ENCODE peak calls at places on chromosomes 5 and 9, in four cellular contexts. M, R, X and T are unnamed samples.

GRCh38 chr9:136808075-136808780 is 480 bp downstream of the RABL6 start:
- DNase-seq in R (no peak), X (peak), M (no peak), T (peak)

GRCh38 chr9:13728917-13729811 is 449.7 kb upstream of the MPDZ start:
- DNase-seq in X (no peak), M (no peak), R (no peak), T (no peak)

GRCh38 chr5:159854916-159855315 is 61.4 kb upstream of the ADRA1B start:
- DNase-seq in R (no peak), X (no peak), M (no peak), T (no peak)

GRCh38 chr5:32029291-32029690 is 144.8 kb downstream of the GOLPH3 start:
- DNase-seq in M (no peak), X (no peak), R (no peak), T (no peak)

GRCh38 chr9:130542457-130543228 is 36.7 kb upstream of the FUBP3 start:
- DNase-seq in R (no peak), M (no peak), X (peak), T (no peak)

GRCh38 chr5:174900176-174900692 is 175.9 kb downstream of the MSX2 start:
- DNase-seq in X (no peak), R (no peak), M (no peak), T (no peak)

GRCh38 chr9:2302606-2303005 is 287.5 kb downstream of the SMARCA2 start:
- DNase-seq in M (no peak), R (no peak), X (no peak), T (no peak)

GRCh38 chr9:91422832-91423711 is 560 bp downstream of the NFIL3 start:
- DNase-seq in X (peak), M (peak), R (no peak), T (no peak)

GRCh38 chr9:35490910-35491465 is 1.1 kb downstream of the RUSC2 start:
- DNase-seq in X (peak), M (no peak), R (no peak), T (no peak)

GRCh38 chr5:55714749-55715148 is 2.6 kb upstream of the SLC38A9 start:
- DNase-seq in R (no peak), M (no peak), X (no peak), T (no peak)

GRCh38 chr9:132585954-132586829 is 3.8 kb downstream of the BARHL1 start:
- DNase-seq in M (no peak), X (no peak), R (no peak), T (peak)

GRCh38 chr9:114053246-114054005 is 24.7 kb downstream of the AMBP start:
- DNase-seq in M (no peak), R (no peak), X (no peak), T (no peak)

GRCh38 chr9:76985581-76985980 is 33.9 kb upstream of the FOXB2 start:
- DNase-seq in M (no peak), R (no peak), X (no peak), T (no peak)

GRCh38 chr5:80255425-80255751 is 460 bp downstream of the SERINC5 start:
- DNase-seq in M (peak), X (peak), R (no peak), T (no peak)

GRCh38 chr9:111599948-111600343 is 499 bp upstream of the PTGR1 start:
- DNase-seq in M (no peak), R (no peak), X (no peak), T (no peak)

GRCh38 chr9:111604054-111604615 is 4.7 kb upstream of the PTGR1 start:
- DNase-seq in M (no peak), R (no peak), X (no peak), T (no peak)

GRCh38 chr9:111599092-111599947 is at the start of gene PTGR1:
- DNase-seq in R (no peak), M (peak), X (no peak), T (peak)

GRCh38 chr9:111603041-111603440 is 3.6 kb upstream of the PTGR1 start:
- DNase-seq in X (no peak), R (no peak), M (no peak), T (no peak)

DNA sequence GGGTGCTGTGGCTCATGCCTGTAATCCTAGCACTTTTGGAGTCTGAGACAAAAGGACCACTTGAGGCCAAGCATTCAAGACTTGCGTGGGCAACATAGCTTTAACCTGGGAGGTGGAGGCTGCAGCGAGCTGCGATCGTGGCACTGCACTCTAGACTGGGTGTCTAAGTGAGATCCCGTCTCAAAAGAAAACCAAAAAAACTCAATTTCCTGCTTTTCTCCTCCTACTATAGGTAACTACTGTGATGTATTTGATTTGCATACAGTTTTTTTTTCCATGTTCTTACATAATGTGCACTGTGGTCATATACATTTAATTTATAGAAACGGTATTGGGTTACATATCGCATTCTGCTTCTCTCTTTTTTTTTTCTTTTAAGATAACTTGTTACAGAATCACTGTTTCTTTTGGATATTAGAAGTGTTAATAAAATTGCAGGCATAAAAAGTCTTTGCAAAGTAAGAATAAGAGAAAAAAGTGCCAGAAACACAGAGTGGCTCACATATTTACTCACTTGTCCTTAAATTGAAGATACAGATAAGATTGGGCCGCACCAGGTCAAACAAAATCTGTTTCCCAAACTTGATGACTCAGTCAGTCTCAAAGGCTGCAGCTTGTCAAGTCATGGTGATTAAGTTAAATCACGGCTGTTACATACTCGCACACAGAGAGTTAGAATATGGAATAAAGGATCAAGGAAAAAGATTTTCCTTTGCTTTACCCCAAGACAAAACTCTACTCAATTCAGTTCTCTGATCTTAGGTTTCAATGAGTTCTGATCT is 2.0 kb upstream of the PTGR1 start:
- DNase-seq in X (peak), R (no peak), M (no peak), T (no peak)
- TF ChIP-seq USF1 in X (no peak), R (no peak), M (no peak), T (no peak)

DNA sequence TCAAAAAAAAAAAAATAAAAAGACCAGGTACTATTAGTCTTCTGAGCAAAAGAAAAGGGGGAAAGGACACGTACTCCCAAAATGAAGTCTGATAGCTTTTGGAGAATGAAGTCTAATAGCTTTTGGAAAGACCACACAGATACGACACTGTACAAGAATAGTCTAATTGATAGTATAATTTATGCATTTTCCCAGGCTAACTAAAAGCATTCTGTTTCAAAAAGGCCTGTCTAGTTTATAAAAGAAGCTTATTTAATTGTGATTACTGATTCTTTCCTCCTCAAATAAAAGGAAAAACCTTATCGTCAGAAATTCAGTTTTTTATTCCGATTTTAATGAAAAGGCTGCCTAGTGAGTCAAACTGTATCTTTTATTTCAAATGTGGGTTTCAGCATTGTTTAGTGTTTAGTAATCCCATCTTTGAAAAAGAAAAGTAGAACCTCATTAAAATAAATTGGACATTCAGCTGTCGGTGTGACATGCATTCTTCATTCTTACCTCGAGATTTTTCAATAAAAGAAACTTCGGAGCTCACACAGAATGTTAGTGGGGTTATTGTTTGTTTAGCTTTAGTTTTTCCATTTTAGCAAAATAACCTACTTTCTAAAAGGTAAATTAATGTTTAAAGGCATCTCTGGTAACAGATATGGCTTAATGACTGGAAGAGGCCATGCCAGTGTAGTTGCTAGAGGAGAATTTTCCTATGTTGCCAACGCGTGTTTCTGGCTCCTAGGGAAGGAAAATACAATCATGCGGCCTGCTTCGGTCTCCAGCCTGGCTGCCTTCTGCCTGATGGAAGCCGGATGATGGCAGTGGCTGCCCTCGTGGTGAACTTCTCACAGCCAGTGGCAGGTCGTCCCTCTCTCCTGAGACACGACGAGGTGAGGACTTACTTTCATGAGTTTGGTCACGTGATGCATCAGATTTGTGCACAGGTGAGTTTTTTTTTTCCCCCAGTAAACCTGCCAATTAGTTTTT is 70.0 kb downstream of the NLN start:
- DNase-seq in X (no peak), M (no peak), R (no peak), T (no peak)
- TF ChIP-seq USF1 in X (no peak), M (no peak), R (no peak), T (no peak)

DNA sequence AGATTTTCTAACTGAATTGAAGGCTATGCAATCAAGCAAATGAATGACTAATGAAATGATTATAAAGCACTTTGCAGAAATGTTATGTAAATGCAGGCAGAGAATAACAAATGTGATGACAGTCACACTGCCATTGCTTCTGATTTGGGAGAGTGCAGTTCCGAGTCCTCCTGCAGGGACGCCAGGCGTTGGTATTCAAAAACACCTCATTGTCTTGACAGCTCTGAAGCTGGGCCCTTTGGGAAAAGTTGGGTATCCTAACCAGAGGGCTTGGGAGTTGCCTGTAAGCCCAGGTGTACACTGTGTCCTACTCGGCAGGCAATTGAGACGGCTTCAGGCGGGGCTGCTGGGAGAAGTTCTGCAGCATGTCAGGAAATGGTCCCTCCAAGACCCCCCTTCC is 57.8 kb downstream of the C5orf15 start:
- DNase-seq in M (peak), X (no peak), R (no peak), T (no peak)
- TF ChIP-seq USF1 in M (no peak), X (no peak), R (no peak), T (no peak)

DNA sequence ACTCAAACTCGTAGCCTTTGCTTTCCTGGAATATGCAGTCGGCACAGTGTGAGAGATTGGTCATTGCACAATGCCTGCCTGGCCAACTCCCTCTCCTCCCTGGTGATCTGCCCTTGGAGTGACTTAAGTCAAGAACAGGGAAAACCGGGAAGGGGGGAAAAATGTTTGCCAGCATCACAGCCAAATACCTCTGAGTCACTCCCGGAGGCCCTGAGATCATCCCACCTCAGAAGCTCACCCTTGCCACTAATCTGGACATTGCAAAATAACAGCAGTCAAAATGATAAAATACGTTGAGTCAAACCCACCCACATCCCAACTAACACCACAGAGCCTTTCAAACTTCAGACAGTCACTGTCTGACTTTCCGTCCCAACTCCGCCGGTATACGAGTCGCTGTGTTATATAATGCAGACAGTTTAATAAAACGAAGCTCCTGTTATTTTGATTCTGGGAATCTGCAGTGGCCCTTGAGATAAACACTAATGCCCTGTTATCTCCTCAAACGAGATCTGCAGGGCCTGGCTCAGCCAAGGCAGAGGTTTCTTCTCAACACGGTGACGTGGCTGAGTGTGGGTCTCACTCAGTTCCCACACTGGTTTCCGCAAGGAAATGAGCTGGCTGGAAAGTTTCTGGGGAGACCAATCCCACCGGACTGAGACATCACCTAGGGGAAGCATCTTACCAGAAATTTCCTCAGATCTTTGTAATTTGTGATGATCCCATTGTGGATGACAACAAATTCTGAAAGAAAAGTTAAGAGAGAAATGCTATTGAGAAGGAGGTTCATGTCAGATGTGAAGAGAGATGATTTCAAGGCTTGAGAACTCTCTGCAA is 22.1 kb downstream of the GFPT2 start:
- DNase-seq in X (peak), R (no peak), M (no peak), T (no peak)
- TF ChIP-seq USF1 in X (no peak), R (no peak), M (no peak), T (no peak)

DNA sequence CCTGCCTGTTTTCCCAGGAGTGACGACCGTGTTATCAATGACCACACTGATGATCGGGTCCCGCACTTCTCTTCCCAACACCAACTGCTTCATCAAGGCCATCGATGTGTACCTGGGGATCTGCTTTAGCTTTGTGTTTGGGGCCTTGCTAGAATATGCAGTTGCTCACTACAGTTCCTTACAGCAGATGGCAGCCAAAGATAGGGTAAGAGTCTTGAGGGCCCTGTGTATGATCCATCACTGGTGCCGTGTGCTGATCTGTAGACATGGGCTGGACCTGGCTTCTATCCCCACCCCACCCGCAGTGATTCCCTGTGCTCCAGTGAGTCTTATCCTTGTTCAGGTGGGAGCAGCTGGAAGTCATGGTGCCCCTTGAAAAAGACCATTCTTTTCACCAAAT is 26.0 kb downstream of the GABRP start:
- DNase-seq in X (peak), R (no peak), M (peak), T (peak)
- TF ChIP-seq USF1 in X (no peak), R (no peak), M (no peak), T (no peak)

DNA sequence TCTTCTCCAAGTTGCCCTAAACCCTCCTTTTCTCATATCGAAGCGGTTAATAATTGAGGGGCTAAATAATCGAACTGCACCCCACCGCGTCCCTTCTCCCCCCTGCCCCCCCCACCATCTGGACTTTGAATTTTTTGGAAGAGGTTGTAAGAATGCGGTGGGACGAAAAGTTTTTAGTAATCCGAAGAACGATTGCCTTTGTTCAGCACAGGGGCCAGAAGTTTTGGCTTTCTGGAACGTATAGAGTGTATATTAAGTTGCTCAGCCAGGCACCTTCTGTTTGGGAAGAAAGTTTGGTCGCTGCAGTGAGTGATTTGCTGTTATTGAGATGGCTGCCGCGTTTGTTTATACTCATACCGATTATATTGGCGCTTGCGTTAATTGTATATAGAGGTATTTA is 518 bp downstream of the ERBIN start:
- DNase-seq in R (no peak), X (peak), M (no peak), T (no peak)
- TF ChIP-seq USF1 in R (no peak), X (no peak), M (no peak), T (no peak)

DNA sequence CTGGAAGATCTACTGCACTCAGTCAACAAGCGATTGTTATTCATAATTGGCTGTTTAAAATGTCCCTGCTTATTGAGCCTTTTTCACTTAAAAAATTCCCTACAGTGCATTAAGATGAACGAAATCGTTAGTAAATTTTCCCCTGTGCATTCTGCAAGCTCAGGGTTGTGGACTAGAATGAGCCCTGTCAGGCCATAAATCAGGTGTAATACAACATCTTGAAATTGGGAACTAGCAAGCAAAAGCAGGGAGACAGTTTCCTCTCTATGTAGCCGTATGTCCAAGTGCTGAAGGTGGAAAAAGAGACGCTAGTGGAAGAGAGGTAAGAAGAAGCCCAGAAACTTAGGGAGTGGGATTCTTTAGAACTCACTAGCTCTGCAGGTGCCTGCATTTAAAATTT is 28.4 kb upstream of the KIF4B start:
- DNase-seq in M (no peak), R (no peak), X (no peak), T (no peak)
- TF ChIP-seq USF1 in M (no peak), R (no peak), X (no peak), T (no peak)

DNA sequence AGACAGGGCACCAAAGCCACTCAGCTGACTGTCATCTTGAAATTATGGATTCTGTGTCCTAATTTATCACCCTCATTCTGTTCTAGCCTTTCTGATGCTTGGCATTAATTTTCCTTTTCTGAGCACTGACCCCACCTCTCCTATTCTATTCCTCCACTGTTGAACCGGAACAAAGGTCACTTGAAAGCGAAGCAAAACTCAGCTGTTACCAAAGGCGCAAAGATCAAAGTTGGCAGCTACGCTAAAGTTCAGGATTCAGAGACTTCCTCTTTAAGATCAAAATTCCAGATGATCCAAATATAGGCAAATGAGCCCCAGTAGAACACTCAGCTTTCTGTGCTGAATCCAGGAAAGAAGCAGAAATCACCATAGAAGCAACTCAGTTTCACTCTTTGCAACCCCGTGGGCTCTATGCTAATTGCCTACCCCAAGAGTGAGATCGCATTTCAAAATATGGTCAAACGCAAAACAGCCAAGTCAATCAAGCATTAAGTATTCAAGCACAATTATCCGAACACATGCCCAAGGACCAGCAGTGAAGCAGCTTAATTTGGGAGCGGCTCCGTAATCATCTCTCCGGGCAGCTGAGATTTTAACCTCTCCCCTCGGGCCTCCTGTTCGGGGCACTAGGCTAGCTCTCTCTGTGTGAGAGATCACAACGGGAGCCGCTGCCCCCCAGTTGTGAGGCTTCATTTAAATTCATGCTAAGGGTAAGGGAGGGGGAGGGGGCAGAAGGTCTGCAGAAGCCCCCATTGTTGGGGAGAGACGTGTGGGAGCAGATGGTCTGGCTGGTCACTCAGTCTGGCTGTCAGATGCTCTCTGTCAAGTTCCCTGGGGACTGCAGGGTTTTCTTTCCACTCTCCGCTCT is 288.6 kb downstream of the ELAVL2 start:
- DNase-seq in R (no peak), X (no peak), M (peak), T (no peak)
- TF ChIP-seq USF1 in R (no peak), X (no peak), M (no peak), T (no peak)